ENCODE peak calls at places on chromosomes 6 and 20, in five cellular contexts. E is Right ventricle myocardium superior, R is astrocyte, U is T-helper 17 cell, K is body of pancreas. X is an unnamed sample.

GRCh38 chr20:25399038-25399430 is 8.4 kb upstream of the ABHD12 start:
- DNase-seq in U (no peak), R (peak), E (no peak), K (peak), X (no peak)

GRCh38 chr6:40906759-40907158 is 132.3 kb downstream of the UNC5CL start:
- DNase-seq in E (no peak), K (no peak), U (no peak), R (peak), X (no peak)

GRCh38 chr6:128500017-128500416 is 20.4 kb downstream of the PTPRK start:
- DNase-seq in K (no peak), R (no peak), E (no peak), U (no peak), X (no peak)

GRCh38 chr6:14621518-14621917 is 503.9 kb downstream of the CD83 start:
- DNase-seq in U (no peak), E (no peak), K (no peak), R (no peak), X (no peak)

GRCh38 chr20:4465855-4466545 is 255.7 kb upstream of the PRND start:
- DNase-seq in U (no peak), R (peak), E (no peak), K (no peak), X (no peak)

GRCh38 chr6:14243617-14244016 is 126.0 kb downstream of the CD83 start:
- DNase-seq in K (no peak), U (no peak), E (no peak), R (no peak), X (no peak)

GRCh38 chr6:109351231-109352132 is 30.8 kb downstream of the CD164 start:
- DNase-seq in U (no peak), K (no peak), E (no peak), R (no peak), X (no peak)

GRCh38 chr6:44456070-44456965 is 68.8 kb downstream of the CDC5L start:
- DNase-seq in R (peak), E (peak), U (no peak), K (peak), X (no peak)

GRCh38 chr6:37847704-37848103 is 28.2 kb downstream of the ZFAND3 start:
- DNase-seq in R (no peak), E (no peak), K (no peak), U (no peak), X (no peak)

GRCh38 chr6:52514514-52514913 is 62.3 kb downstream of the TRAM2 start:
- DNase-seq in E (no peak), R (peak), U (no peak), K (no peak), X (no peak)

GRCh38 chr6:96836579-96837137 is 619 bp downstream of the GPR63 start:
- DNase-seq in E (no peak), K (peak), R (no peak), U (no peak), X (no peak)

GRCh38 chr20:50583422-50584150 is 73.4 kb downstream of the PTPN1 start:
- DNase-seq in R (no peak), K (no peak), U (no peak), E (peak), X (no peak)

GRCh38 chr6:16413399-16413798 is 175.0 kb downstream of the GMPR start:
- DNase-seq in E (no peak), U (no peak), K (no peak), R (no peak), X (no peak)

GRCh38 chr20:62156592-62157386 is 13.2 kb downstream of the SS18L1 start:
- DNase-seq in E (peak), R (no peak), U (peak), K (peak), X (peak)

GRCh38 chr6:31865205-31866118 is 2.8 kb upstream of the NEU1 start:
- DNase-seq in U (no peak), R (peak), E (no peak), K (no peak), X (no peak)

GRCh38 chr20:910840-911770 is 5.0 kb downstream of the ANGPT4 start:
- DNase-seq in R (no peak), U (no peak), K (no peak), E (no peak), X (no peak)

GRCh38 chr6:89874438-89874837 is 19.8 kb upstream of the GJA10 start:
- DNase-seq in U (no peak), K (no peak), E (no peak), R (no peak), X (no peak)

GRCh38 chr20:50588034-50588736 is 78.0 kb downstream of the PTPN1 start:
- DNase-seq in E (peak), U (peak), K (peak), R (no peak), X (peak)

GRCh38 chr6:11918021-11918738 is 93.9 kb upstream of the HIVEP1 start:
- DNase-seq in K (no peak), U (no peak), E (no peak), R (peak), X (no peak)

GRCh38 chr6:145028144-145028818 is 707.0 kb downstream of the EPM2A start:
- DNase-seq in U (no peak), E (no peak), K (peak), R (no peak), X (no peak)

GRCh38 chr20:438581-439469 is 23.5 kb downstream of the TBC1D20 start:
- DNase-seq in E (peak), K (peak), R (no peak), U (peak), X (no peak)

GRCh38 chr6:18342223-18342622 is 44.9 kb upstream of the RNF144B start:
- DNase-seq in E (no peak), K (no peak), R (no peak), U (no peak), X (no peak)